ENCODE peak calls at places on chromosome 18, in nine cellular contexts. One of them, this sample, is unnamed.

GRCh38 chr18:34117319-34117718 is 107.4 kb downstream of the NOL4 start:
- DNase-seq in SW 1271: no peak
- DNase-seq in T-helper 9 cell: no peak
- DNase-seq in activated T-helper 1 cell treated with anti-CD3 and anti-CD28 coated beads, Interleukin-12 subunit alpha, Interleukin-12 subunit beta, Interleukin-2, Interleukin-4 antibody, amounts not matched to agents 30 ng/mL and 10 ng/mL and 1 ng/mL, durations not matched to agents 14 hours and 24 hours and 36 hours: no peak
- DNase-seq in AG04450: no peak
- DNase-seq in PC-9: no peak
- DNase-seq in HT1080: no peak
- DNase-seq in naive thymus-derived CD8-positive, alpha-beta T cell: no peak
- DNase-seq in A172: no peak
- DNase-seq in this sample: no peak

GRCh38 chr18:58954986-58955385 is 90.3 kb downstream of the ZNF532 start:
- DNase-seq in SW 1271: no peak
- DNase-seq in T-helper 9 cell: no peak
- DNase-seq in activated T-helper 1 cell treated with anti-CD3 and anti-CD28 coated beads, Interleukin-12 subunit alpha, Interleukin-12 subunit beta, Interleukin-2, Interleukin-4 antibody, amounts not matched to agents 30 ng/mL and 10 ng/mL and 1 ng/mL, durations not matched to agents 14 hours and 24 hours and 36 hours: no peak
- DNase-seq in AG04450: no peak
- DNase-seq in PC-9: no peak
- DNase-seq in HT1080: no peak
- DNase-seq in naive thymus-derived CD8-positive, alpha-beta T cell: no peak
- DNase-seq in A172: no peak
- DNase-seq in this sample: no peak

GRCh38 chr18:54580202-54580729 is 10.8 kb upstream of the DYNAP start:
- DNase-seq in SW 1271: no peak
- DNase-seq in T-helper 9 cell: no peak
- DNase-seq in activated T-helper 1 cell treated with anti-CD3 and anti-CD28 coated beads, Interleukin-12 subunit alpha, Interleukin-12 subunit beta, Interleukin-2, Interleukin-4 antibody, amounts not matched to agents 30 ng/mL and 10 ng/mL and 1 ng/mL, durations not matched to agents 14 hours and 24 hours and 36 hours: no peak
- DNase-seq in AG04450: no peak
- DNase-seq in PC-9: no peak
- DNase-seq in HT1080: no peak
- DNase-seq in naive thymus-derived CD8-positive, alpha-beta T cell: no peak
- DNase-seq in A172: no peak
- DNase-seq in this sample: no peak

GRCh38 chr18:37588289-37588688 is 22.7 kb upstream of the CELF4 start:
- DNase-seq in SW 1271: no peak
- DNase-seq in T-helper 9 cell: no peak
- DNase-seq in activated T-helper 1 cell treated with anti-CD3 and anti-CD28 coated beads, Interleukin-12 subunit alpha, Interleukin-12 subunit beta, Interleukin-2, Interleukin-4 antibody, amounts not matched to agents 30 ng/mL and 10 ng/mL and 1 ng/mL, durations not matched to agents 14 hours and 24 hours and 36 hours: no peak
- DNase-seq in AG04450: no peak
- DNase-seq in PC-9: no peak
- DNase-seq in HT1080: no peak
- DNase-seq in naive thymus-derived CD8-positive, alpha-beta T cell: no peak
- DNase-seq in A172: no peak
- DNase-seq in this sample: no peak

GRCh38 chr18:69557246-69557781 is 156.6 kb downstream of the DOK6 start:
- DNase-seq in SW 1271: no peak
- DNase-seq in T-helper 9 cell: no peak
- DNase-seq in activated T-helper 1 cell treated with anti-CD3 and anti-CD28 coated beads, Interleukin-12 subunit alpha, Interleukin-12 subunit beta, Interleukin-2, Interleukin-4 antibody, amounts not matched to agents 30 ng/mL and 10 ng/mL and 1 ng/mL, durations not matched to agents 14 hours and 24 hours and 36 hours: no peak
- DNase-seq in AG04450: no peak
- DNase-seq in PC-9: no peak
- DNase-seq in HT1080: no peak
- DNase-seq in naive thymus-derived CD8-positive, alpha-beta T cell: no peak
- DNase-seq in A172: no peak
- DNase-seq in this sample: no peak

GRCh38 chr18:24014986-24015896 is 687 bp downstream of the TTC39C start:
- DNase-seq in SW 1271: no peak
- DNase-seq in T-helper 9 cell: peak
- DNase-seq in activated T-helper 1 cell treated with anti-CD3 and anti-CD28 coated beads, Interleukin-12 subunit alpha, Interleukin-12 subunit beta, Interleukin-2, Interleukin-4 antibody, amounts not matched to agents 30 ng/mL and 10 ng/mL and 1 ng/mL, durations not matched to agents 14 hours and 24 hours and 36 hours: peak
- DNase-seq in AG04450: no peak
- DNase-seq in PC-9: peak
- DNase-seq in HT1080: peak
- DNase-seq in naive thymus-derived CD8-positive, alpha-beta T cell: peak
- DNase-seq in A172: peak
- DNase-seq in this sample: peak

GRCh38 chr18:4352746-4353522 is 102.2 kb downstream of the DLGAP1 start:
- DNase-seq in SW 1271: no peak
- DNase-seq in T-helper 9 cell: no peak
- DNase-seq in activated T-helper 1 cell treated with anti-CD3 and anti-CD28 coated beads, Interleukin-12 subunit alpha, Interleukin-12 subunit beta, Interleukin-2, Interleukin-4 antibody, amounts not matched to agents 30 ng/mL and 10 ng/mL and 1 ng/mL, durations not matched to agents 14 hours and 24 hours and 36 hours: no peak
- DNase-seq in AG04450: no peak
- DNase-seq in PC-9: no peak
- DNase-seq in HT1080: no peak
- DNase-seq in naive thymus-derived CD8-positive, alpha-beta T cell: no peak
- DNase-seq in A172: no peak
- DNase-seq in this sample: no peak

GRCh38 chr18:53799134-53799533 is 425.3 kb downstream of the MBD2 start:
- DNase-seq in SW 1271: no peak
- DNase-seq in T-helper 9 cell: no peak
- DNase-seq in activated T-helper 1 cell treated with anti-CD3 and anti-CD28 coated beads, Interleukin-12 subunit alpha, Interleukin-12 subunit beta, Interleukin-2, Interleukin-4 antibody, amounts not matched to agents 30 ng/mL and 10 ng/mL and 1 ng/mL, durations not matched to agents 14 hours and 24 hours and 36 hours: no peak
- DNase-seq in AG04450: no peak
- DNase-seq in PC-9: no peak
- DNase-seq in HT1080: peak
- DNase-seq in naive thymus-derived CD8-positive, alpha-beta T cell: no peak
- DNase-seq in A172: peak
- DNase-seq in this sample: no peak

GRCh38 chr18:13378150-13378549 is 159.6 kb downstream of the LDLRAD4 start:
- DNase-seq in SW 1271: no peak
- DNase-seq in T-helper 9 cell: no peak
- DNase-seq in activated T-helper 1 cell treated with anti-CD3 and anti-CD28 coated beads, Interleukin-12 subunit alpha, Interleukin-12 subunit beta, Interleukin-2, Interleukin-4 antibody, amounts not matched to agents 30 ng/mL and 10 ng/mL and 1 ng/mL, durations not matched to agents 14 hours and 24 hours and 36 hours: no peak
- DNase-seq in AG04450: no peak
- DNase-seq in PC-9: no peak
- DNase-seq in HT1080: no peak
- DNase-seq in naive thymus-derived CD8-positive, alpha-beta T cell: peak
- DNase-seq in A172: no peak
- DNase-seq in this sample: no peak

GRCh38 chr18:7177131-7177744 is 53.7 kb upstream of the LRRC30 start:
- DNase-seq in SW 1271: no peak
- DNase-seq in T-helper 9 cell: no peak
- DNase-seq in activated T-helper 1 cell treated with anti-CD3 and anti-CD28 coated beads, Interleukin-12 subunit alpha, Interleukin-12 subunit beta, Interleukin-2, Interleukin-4 antibody, amounts not matched to agents 30 ng/mL and 10 ng/mL and 1 ng/mL, durations not matched to agents 14 hours and 24 hours and 36 hours: no peak
- DNase-seq in AG04450: peak
- DNase-seq in PC-9: peak
- DNase-seq in HT1080: peak
- DNase-seq in naive thymus-derived CD8-positive, alpha-beta T cell: no peak
- DNase-seq in A172: peak
- DNase-seq in this sample: no peak

GRCh38 chr18:27824275-27824674 is 352.7 kb downstream of the CDH2 start:
- DNase-seq in SW 1271: no peak
- DNase-seq in T-helper 9 cell: no peak
- DNase-seq in activated T-helper 1 cell treated with anti-CD3 and anti-CD28 coated beads, Interleukin-12 subunit alpha, Interleukin-12 subunit beta, Interleukin-2, Interleukin-4 antibody, amounts not matched to agents 30 ng/mL and 10 ng/mL and 1 ng/mL, durations not matched to agents 14 hours and 24 hours and 36 hours: no peak
- DNase-seq in AG04450: no peak
- DNase-seq in PC-9: no peak
- DNase-seq in HT1080: no peak
- DNase-seq in naive thymus-derived CD8-positive, alpha-beta T cell: no peak
- DNase-seq in A172: no peak
- DNase-seq in this sample: no peak

GRCh38 chr18:46677609-46678470 is 20.8 kb upstream of the LOXHD1 start:
- DNase-seq in SW 1271: no peak
- DNase-seq in T-helper 9 cell: no peak
- DNase-seq in activated T-helper 1 cell treated with anti-CD3 and anti-CD28 coated beads, Interleukin-12 subunit alpha, Interleukin-12 subunit beta, Interleukin-2, Interleukin-4 antibody, amounts not matched to agents 30 ng/mL and 10 ng/mL and 1 ng/mL, durations not matched to agents 14 hours and 24 hours and 36 hours: no peak
- DNase-seq in AG04450: no peak
- DNase-seq in PC-9: no peak
- DNase-seq in HT1080: peak
- DNase-seq in naive thymus-derived CD8-positive, alpha-beta T cell: no peak
- DNase-seq in A172: peak
- DNase-seq in this sample: no peak

This sample was measured in CD4-positive, alpha-beta T cell.